ENCODE peak calls at places on chromosomes 1 and 21, in six cellular contexts. One of them, this sample, is unnamed.

GRCh38 chr1:162753998-162754585 is 36.4 kb upstream of the HSD17B7 start:
- DNase-seq in ascending aorta: no peak
- DNase-seq in GM23338: no peak
- DNase-seq in GM10248: no peak
- DNase-seq in left lung: no peak
- DNase-seq in AG04450: no peak
- DNase-seq in this sample: no peak

GRCh38 chr1:114153621-114154145 is at the start of gene SYT6:
- DNase-seq in ascending aorta: no peak
- DNase-seq in GM23338: peak; percentile 42
- DNase-seq in GM10248: no peak
- DNase-seq in left lung: no peak
- DNase-seq in AG04450: no peak
- DNase-seq in this sample: no peak

GRCh38 chr1:78540056-78540455 is 49.3 kb downstream of the PTGFR start:
- DNase-seq in ascending aorta: no peak
- DNase-seq in GM23338: no peak
- DNase-seq in GM10248: no peak
- DNase-seq in left lung: no peak
- DNase-seq in AG04450: peak; percentile 6
- DNase-seq in this sample: no peak

GRCh38 chr21:36323032-36323431 is 3.0 kb downstream of the MORC3 start:
- DNase-seq in ascending aorta: no peak
- DNase-seq in GM23338: no peak
- DNase-seq in GM10248: no peak
- DNase-seq in left lung: no peak
- DNase-seq in AG04450: no peak
- DNase-seq in this sample: no peak

GRCh38 chr1:25787477-25788043 is 12.4 kb upstream of the SELENON start:
- DNase-seq in ascending aorta: no peak
- DNase-seq in GM23338: no peak
- DNase-seq in GM10248: no peak
- DNase-seq in left lung: no peak
- DNase-seq in AG04450: no peak
- DNase-seq in this sample: no peak

GRCh38 chr1:150877220-150877516 is 769 bp upstream of the ARNT start:
- DNase-seq in ascending aorta: no peak
- DNase-seq in GM23338: peak; percentile 14
- DNase-seq in GM10248: no peak
- DNase-seq in left lung: no peak
- DNase-seq in AG04450: no peak
- DNase-seq in this sample: no peak

GRCh38 chr1:230591676-230592075 is 50.6 kb upstream of the COG2 start:
- DNase-seq in ascending aorta: no peak
- DNase-seq in GM23338: no peak
- DNase-seq in GM10248: no peak
- DNase-seq in left lung: no peak
- DNase-seq in AG04450: no peak
- DNase-seq in this sample: no peak

GRCh38 chr1:41474490-41475271 is 9.8 kb downstream of the EDN2 start:
- DNase-seq in ascending aorta: no peak
- DNase-seq in GM23338: peak; percentile 28
- DNase-seq in GM10248: no peak
- DNase-seq in left lung: no peak
- DNase-seq in AG04450: no peak
- DNase-seq in this sample: no peak

GRCh38 chr1:147496571-147496970 is 44.7 kb upstream of the BCL9 start:
- DNase-seq in ascending aorta: no peak
- DNase-seq in GM23338: peak; percentile 62
- DNase-seq in GM10248: no peak
- DNase-seq in left lung: no peak
- DNase-seq in AG04450: peak; percentile 4
- DNase-seq in this sample: no peak

GRCh38 chr21:45142469-45142868 is 68.1 kb downstream of the ADARB1 start:
- DNase-seq in ascending aorta: no peak
- DNase-seq in GM23338: no peak
- DNase-seq in GM10248: no peak
- DNase-seq in left lung: no peak
- DNase-seq in AG04450: no peak
- DNase-seq in this sample: no peak

GRCh38 chr1:200302893-200303250 is 107.0 kb downstream of the ZNF281 start:
- DNase-seq in ascending aorta: no peak
- DNase-seq in GM23338: peak; percentile 50
- DNase-seq in GM10248: no peak
- DNase-seq in left lung: no peak
- DNase-seq in AG04450: no peak
- DNase-seq in this sample: no peak

GRCh38 chr1:29793101-29793546 is 556.8 kb downstream of the PTPRU start:
- DNase-seq in ascending aorta: peak; percentile 41
- DNase-seq in GM23338: peak; percentile 95
- DNase-seq in GM10248: peak; percentile 62
- DNase-seq in left lung: peak; percentile 74
- DNase-seq in AG04450: peak; percentile 48
- DNase-seq in this sample: peak; percentile 49

GRCh38 chr1:230827801-230828200 is 40.5 kb downstream of the C1orf198 start:
- DNase-seq in ascending aorta: no peak
- DNase-seq in GM23338: no peak
- DNase-seq in GM10248: no peak
- DNase-seq in left lung: no peak
- DNase-seq in AG04450: no peak
- DNase-seq in this sample: no peak

GRCh38 chr1:155970531-155971167 is 7.7 kb downstream of the ARHGEF2 start:
- DNase-seq in ascending aorta: peak; percentile 67
- DNase-seq in GM23338: peak; percentile 40
- DNase-seq in GM10248: peak; percentile 85
- DNase-seq in left lung: peak; percentile 90
- DNase-seq in AG04450: no peak
- DNase-seq in this sample: no peak

GRCh38 chr21:36859744-36860501 is 106.5 kb downstream of the HLCS start:
- DNase-seq in ascending aorta: peak; percentile 30
- DNase-seq in GM23338: peak; percentile 79
- DNase-seq in GM10248: peak; percentile 41
- DNase-seq in left lung: peak; percentile 79
- DNase-seq in AG04450: no peak
- DNase-seq in this sample: peak; percentile 33

GRCh38 chr1:244234009-244234643 is 183.0 kb downstream of the ZBTB18 start:
- DNase-seq in ascending aorta: no peak
- DNase-seq in GM23338: peak; percentile 48
- DNase-seq in GM10248: no peak
- DNase-seq in left lung: no peak
- DNase-seq in AG04450: no peak
- DNase-seq in this sample: no peak
- TF ChIP-seq CTCF in ascending aorta: no peak
- TF ChIP-seq CTCF in GM23338: peak; percentile 40
- TF ChIP-seq CTCF in GM10248: no peak
- TF ChIP-seq CTCF in left lung: no peak
- TF ChIP-seq CTCF in AG04450: no peak
- TF ChIP-seq CTCF in this sample: no peak

GRCh38 chr1:65979145-65979544 is 186.4 kb downstream of the PDE4B start:
- DNase-seq in ascending aorta: no peak
- DNase-seq in GM23338: no peak
- DNase-seq in GM10248: no peak
- DNase-seq in left lung: no peak
- DNase-seq in AG04450: no peak
- DNase-seq in this sample: no peak
- TF ChIP-seq CTCF in ascending aorta: no peak
- TF ChIP-seq CTCF in GM23338: no peak
- TF ChIP-seq CTCF in GM10248: no peak
- TF ChIP-seq CTCF in left lung: no peak
- TF ChIP-seq CTCF in AG04450: no peak
- TF ChIP-seq CTCF in this sample: no peak

GRCh38 chr1:221272940-221273339 is 393.7 kb downstream of the HLX start:
- DNase-seq in ascending aorta: no peak
- DNase-seq in GM23338: peak; percentile 2
- DNase-seq in GM10248: no peak
- DNase-seq in left lung: no peak
- DNase-seq in AG04450: no peak
- DNase-seq in this sample: no peak
- TF ChIP-seq CTCF in ascending aorta: no peak
- TF ChIP-seq CTCF in GM23338: peak; percentile 42
- TF ChIP-seq CTCF in GM10248: no peak
- TF ChIP-seq CTCF in left lung: no peak
- TF ChIP-seq CTCF in AG04450: no peak
- TF ChIP-seq CTCF in this sample: no peak

GRCh38 chr1:235270625-235271024 is 57.4 kb downstream of the ARID4B start:
- DNase-seq in ascending aorta: no peak
- DNase-seq in GM23338: peak; percentile 67
- DNase-seq in GM10248: no peak
- DNase-seq in left lung: no peak
- DNase-seq in AG04450: no peak
- DNase-seq in this sample: no peak
- TF ChIP-seq CTCF in ascending aorta: no peak
- TF ChIP-seq CTCF in GM23338: no peak
- TF ChIP-seq CTCF in GM10248: no peak
- TF ChIP-seq CTCF in left lung: no peak
- TF ChIP-seq CTCF in AG04450: peak; percentile 18
- TF ChIP-seq CTCF in this sample: no peak

GRCh38 chr1:21594935-21595897 is 73.9 kb downstream of the RAP1GAP start:
- DNase-seq in ascending aorta: no peak
- DNase-seq in GM23338: peak; percentile 92
- DNase-seq in GM10248: peak; percentile 64
- DNase-seq in left lung: peak; percentile 67
- DNase-seq in AG04450: no peak
- DNase-seq in this sample: no peak
- TF ChIP-seq CTCF in ascending aorta: peak; percentile 37
- TF ChIP-seq CTCF in GM23338: peak; percentile 96
- TF ChIP-seq CTCF in GM10248: peak; percentile 46
- TF ChIP-seq CTCF in left lung: peak; percentile 77
- TF ChIP-seq CTCF in AG04450: peak; percentile 85
- TF ChIP-seq CTCF in this sample: no peak

This sample was measured in natural killer cell.